ENCODE peak calls at places on chromosomes 2 and 18, in ten cellular contexts. R is GM20000; U is MCF 10A; F is GM04504; D is activated CD4-positive, alpha-beta T cell treated with anti-CD3 and anti-CD28 coated beads, Interleukin-2, amount 50 U/mL, for 48 hours; I is NCI-H345; G is KG1; B is amniotic stem cell; L is RKO; P is nucleus accumbens. J is an unnamed sample.

GRCh38 chr2:32894119-32894728 is 52.5 kb upstream of the LTBP1 start:
- DNase-seq in R (no peak), U (no peak), F (no peak), D (no peak), I (no peak), G (no peak), B (no peak), L (no peak), P (no peak), J (no peak)

GRCh38 chr2:160735696-160736095 is 242.1 kb upstream of the RBMS1 start:
- DNase-seq in R (no peak), U (no peak), F (no peak), D (no peak), I (no peak), G (no peak), B (no peak), L (no peak), P (no peak), J (no peak)

GRCh38 chr2:26568076-26568890 is 72.9 kb downstream of the CIB4 start:
- DNase-seq in R (no peak), U (no peak), F (no peak), D (no peak), I (no peak), G (no peak), B (no peak), L (no peak), P (no peak), J (no peak)

GRCh38 chr18:54532962-54533361 is 58.1 kb upstream of the DYNAP start:
- DNase-seq in R (no peak), U (no peak), F (no peak), D (no peak), I (no peak), G (no peak), B (no peak), L (no peak), P (no peak), J (no peak)

GRCh38 chr18:46622999-46623398 is 34.0 kb downstream of the LOXHD1 start:
- DNase-seq in R (no peak), U (peak; percentile 19), F (no peak), D (no peak), I (no peak), G (peak; percentile 46), B (no peak), L (peak; percentile 12), P (no peak), J (no peak)

GRCh38 chr18:56353676-56354260 is 284.6 kb downstream of the TXNL1 start:
- DNase-seq in R (no peak), U (no peak), F (no peak), D (no peak), I (no peak), G (no peak), B (no peak), L (no peak), P (no peak), J (no peak)

GRCh38 chr2:188076149-188077056 is 215.3 kb upstream of the GULP1 start:
- DNase-seq in R (peak; percentile 3), U (no peak), F (no peak), D (no peak), I (no peak), G (no peak), B (no peak), L (no peak), P (no peak), J (no peak)

GRCh38 chr18:63476666-63477065 is at the start of gene SERPINB5:
- DNase-seq in R (no peak), U (peak; percentile 99), F (no peak), D (no peak), I (peak; percentile 74), G (no peak), B (no peak), L (no peak), P (no peak), J (no peak)

GRCh38 chr2:70703900-70704549 is 64.0 kb downstream of the ADD2 start:
- DNase-seq in R (no peak), U (peak; percentile 56), F (peak; percentile 23), D (no peak), I (no peak), G (no peak), B (no peak), L (no peak), P (no peak), J (no peak)

GRCh38 chr18:48302736-48303135 is 106.4 kb downstream of the ZBTB7C start:
- DNase-seq in R (no peak), U (no peak), F (no peak), D (no peak), I (no peak), G (no peak), B (no peak), L (no peak), P (no peak), J (no peak)

GRCh38 chr2:182115258-182115657 is 129.6 kb downstream of the PPP1R1C start:
- DNase-seq in R (no peak), U (no peak), F (no peak), D (no peak), I (no peak), G (no peak), B (no peak), L (no peak), P (no peak), J (no peak)

GRCh38 chr2:234998404-234999211 is 46.8 kb downstream of the SH3BP4 start:
- DNase-seq in R (no peak), U (peak; percentile 29), F (no peak), D (no peak), I (no peak), G (no peak), B (no peak), L (no peak), P (no peak), J (no peak)

GRCh38 chr2:241775223-241776177 is 1.1 kb upstream of the GAL3ST2 start:
- DNase-seq in R (peak; percentile 20), U (no peak), F (no peak), D (no peak), I (peak; percentile 12), G (no peak), B (no peak), L (no peak), P (no peak), J (peak; percentile 64)

GRCh38 chr2:102283996-102284395 is 27.4 kb upstream of the IL1RL1 start:
- DNase-seq in R (no peak), U (no peak), F (no peak), D (no peak), I (no peak), G (no peak), B (no peak), L (no peak), P (no peak), J (no peak)

GRCh38 chr18:46279673-46280072 is 175.5 kb downstream of the HAUS1 start:
- DNase-seq in R (no peak), U (no peak), F (no peak), D (no peak), I (no peak), G (no peak), B (no peak), L (no peak), P (no peak), J (no peak)

GRCh38 chr2:84811839-84812238 is 69.0 kb downstream of the TRABD2A start:
- DNase-seq in R (no peak), U (no peak), F (no peak), D (no peak), I (no peak), G (no peak), B (no peak), L (no peak), P (no peak), J (no peak)

GRCh38 chr18:51110073-51110797 is 80.2 kb downstream of the SMAD4 start:
- DNase-seq in R (peak; percentile 90), U (peak; percentile 57), F (no peak), D (peak; percentile 84), I (peak; percentile 42), G (peak; percentile 26), B (no peak), L (peak; percentile 16), P (peak; percentile 12), J (peak; percentile 96)

GRCh38 chr2:68319397-68320117 is at the start of gene CNRIP1:
- DNase-seq in R (peak; percentile 33), U (peak; percentile 44), F (peak; percentile 58), D (no peak), I (peak; percentile 62), G (no peak), B (peak; percentile 77), L (no peak), P (peak; percentile 64), J (peak; percentile 81)

GRCh38 chr18:25921677-25922421 is 168.6 kb downstream of the SS18 start:
- DNase-seq in R (peak; percentile 73), U (peak; percentile 67), F (no peak), D (peak; percentile 51), I (peak; percentile 12), G (peak; percentile 16), B (no peak), L (peak; percentile 64), P (no peak), J (peak; percentile 52)

GRCh38 chr2:235937526-235937925 is 230.7 kb downstream of the GBX2 start:
- DNase-seq in R (no peak), U (no peak), F (no peak), D (no peak), I (no peak), G (no peak), B (no peak), L (no peak), P (no peak), J (no peak)

GRCh38 chr18:3554091-3554601 is 104.2 kb downstream of the TGIF1 start:
- DNase-seq in R (no peak), U (no peak), F (no peak), D (no peak), I (no peak), G (no peak), B (no peak), L (no peak), P (no peak), J (peak; percentile 48)

GRCh38 chr18:79620586-79621165 is 58.9 kb upstream of the CTDP1 start:
- DNase-seq in R (no peak), U (no peak), F (no peak), D (no peak), I (no peak), G (no peak), B (no peak), L (no peak), P (no peak), J (no peak)

GRCh38 chr2:57516740-57517340 is 529.8 kb upstream of the VRK2 start:
- DNase-seq in R (peak; percentile 37), U (peak; percentile 38), F (peak; percentile 19), D (no peak), I (peak; percentile 58), G (peak; percentile 24), B (peak; percentile 2), L (peak; percentile 75), P (no peak), J (peak; percentile 4)

GRCh38 chr2:151410485-151410833 is 757 bp downstream of the RIF1 start:
- DNase-seq in R (peak; percentile 55), U (peak; percentile 46), F (peak; percentile 2), D (peak; percentile 61), I (peak; percentile 46), G (no peak), B (no peak), L (peak; percentile 55), P (no peak), J (peak; percentile 62)

GRCh38 chr18:30971338-30971956 is 71.1 kb downstream of the DSC3 start:
- DNase-seq in R (no peak), U (peak; percentile 52), F (no peak), D (no peak), I (peak; percentile 57), G (peak; percentile 33), B (peak; percentile 1), L (peak; percentile 55), P (no peak), J (no peak)

GRCh38 chr2:102718387-102719316 is 43.2 kb upstream of the TMEM182 start:
- DNase-seq in R (no peak), U (no peak), F (no peak), D (no peak), I (no peak), G (no peak), B (no peak), L (no peak), P (no peak), J (no peak)

GRCh38 chr2:134136702-134137101 is 117.2 kb upstream of the MGAT5 start:
- DNase-seq in R (no peak), U (no peak), F (no peak), D (no peak), I (no peak), G (no peak), B (no peak), L (no peak), P (no peak), J (no peak)

GRCh38 chr2:134375935-134376334 is 122.1 kb downstream of the MGAT5 start:
- DNase-seq in R (no peak), U (peak; percentile 52), F (peak; percentile 31), D (no peak), I (peak; percentile 24), G (no peak), B (no peak), L (no peak), P (no peak), J (no peak)